ENCODE peak calls at places on chromosomes 5 and 9, in six cellular contexts. B, U, O, Z, X and A are unnamed samples.

GRCh38 chr9:470041-470781 is 255.5 kb downstream of the DOCK8 start:
- DNase-seq in B (peak; percentile 80), X (no peak), O (peak; percentile 90), Z (peak; percentile 76), U (peak; percentile 95), A (peak; percentile 24)

GRCh38 chr9:99680191-99680590 is 141.5 kb upstream of the NR4A3 start:
- DNase-seq in U (no peak), B (peak; percentile 12), Z (peak; percentile 75), O (no peak), X (peak; percentile 57), A (peak; percentile 49)

GRCh38 chr9:79233542-79233941 is 338.2 kb upstream of the TLE4 start:
- DNase-seq in B (peak; percentile 56), U (no peak), X (no peak), O (no peak), Z (peak; percentile 47), A (no peak)

GRCh38 chr9:20200900-20201495 is 412.2 kb upstream of the SLC24A2 start:
- DNase-seq in B (no peak), X (no peak), Z (no peak), O (no peak), U (no peak), A (no peak)

GRCh38 chr5:65760504-65761275 is 38.7 kb downstream of the NLN start:
- DNase-seq in X (no peak), U (no peak), O (no peak), B (peak; percentile 92), Z (peak; percentile 64), A (peak; percentile 14)

GRCh38 chr5:40017151-40017550 is 592.4 kb upstream of the DAB2 start:
- DNase-seq in B (no peak), Z (no peak), U (no peak), O (no peak), X (no peak), A (no peak)

GRCh38 chr5:96198673-96199072 is 234.4 kb downstream of the PCSK1 start:
- DNase-seq in Z (peak; percentile 69), X (no peak), U (no peak), O (no peak), B (peak; percentile 79), A (no peak)

GRCh38 chr9:122572456-122572855 is 10.7 kb downstream of the OR1L8 start:
- DNase-seq in X (no peak), O (no peak), B (no peak), Z (peak; percentile 15), U (no peak), A (no peak)

GRCh38 chr9:130903194-130904069 is 6.8 kb upstream of the QRFP start:
- DNase-seq in B (no peak), Z (no peak), O (no peak), U (no peak), X (no peak), A (no peak)

GRCh38 chr5:74289238-74289637 is 351.3 kb downstream of the ENC1 start:
- DNase-seq in U (no peak), O (no peak), B (no peak), X (no peak), Z (no peak), A (no peak)

GRCh38 chr9:134651226-134651905 is 9.8 kb downstream of the COL5A1 start:
- DNase-seq in O (no peak), B (no peak), U (no peak), Z (no peak), X (no peak), A (no peak)

GRCh38 chr9:81974764-81975163 is 13.8 kb upstream of the SPATA31D1 start:
- DNase-seq in X (no peak), U (no peak), B (no peak), O (no peak), Z (no peak), A (no peak)

GRCh38 chr5:121006206-121006605 is 542.1 kb downstream of the PRR16 start:
- DNase-seq in U (no peak), X (no peak), O (no peak), B (no peak), Z (no peak), A (no peak)

GRCh38 chr5:159051431-159052281 is 48.1 kb downstream of the EBF1 start:
- DNase-seq in Z (peak; percentile 17), X (no peak), U (peak; percentile 90), B (peak; percentile 55), O (peak; percentile 48), A (no peak)

GRCh38 chr9:69036319-69036718 is 767 bp downstream of the FXN start:
- DNase-seq in Z (no peak), X (no peak), O (no peak), U (no peak), B (peak; percentile 36), A (no peak)

GRCh38 chr5:136174021-136174659 is 18.8 kb downstream of the SMIM32 start:
- DNase-seq in X (no peak), B (peak; percentile 67), U (no peak), Z (peak; percentile 59), O (no peak), A (peak; percentile 28)

GRCh38 chr9:70639853-70640814 is 225.7 kb upstream of the KLF9 start:
- DNase-seq in O (no peak), Z (peak; percentile 74), X (peak; percentile 39), U (no peak), B (peak; percentile 63), A (peak; percentile 23)

GRCh38 chr5:147534172-147534951 is 24.5 kb upstream of the DPYSL3 start:
- DNase-seq in O (no peak), U (no peak), Z (peak; percentile 56), X (no peak), B (no peak), A (peak; percentile 34)

GRCh38 chr9:131734165-131734610 is 5.7 kb downstream of the RAPGEF1 start:
- DNase-seq in B (peak; percentile 51), X (no peak), U (no peak), O (no peak), Z (peak; percentile 70), A (no peak)

GRCh38 chr5:104184264-104184663 is 621.7 kb upstream of the NUDT12 start:
- DNase-seq in O (no peak), U (no peak), B (no peak), Z (peak; percentile 14), X (no peak), A (no peak)

GRCh38 chr5:6713274-6714181 is at the start of gene TENT4A:
- DNase-seq in X (no peak), Z (no peak), B (peak; percentile 32), U (peak; percentile 88), O (peak; percentile 54), A (no peak)

GRCh38 chr5:68046445-68046844 is 169.1 kb upstream of the PIK3R1 start:
- DNase-seq in O (no peak), U (no peak), Z (peak; percentile 99), X (peak; percentile 91), B (peak; percentile 26), A (peak; percentile 98)

GRCh38 chr5:180103487-180103886 is 31.9 kb upstream of the RNF130 start:
- DNase-seq in U (no peak), X (no peak), O (no peak), B (no peak), Z (no peak), A (no peak)

GRCh38 chr9:108553111-108553635 is 302.6 kb downstream of the ACTL7B start:
- DNase-seq in X (no peak), O (no peak), B (no peak), U (no peak), Z (no peak), A (no peak)

GRCh38 chr9:134210511-134210907 is 46.1 kb upstream of the RNU6ATAC start:
- DNase-seq in X (no peak), Z (no peak), B (no peak), U (peak; percentile 83), O (no peak), A (no peak)

GRCh38 chr5:38825494-38825893 is 20.3 kb upstream of the OSMR start:
- DNase-seq in O (no peak), U (no peak), Z (peak; percentile 56), X (no peak), B (no peak), A (no peak)

GRCh38 chr5:171920765-171921391 is 85.6 kb downstream of the FBXW11 start:
- DNase-seq in Z (no peak), X (no peak), B (no peak), O (no peak), U (no peak), A (no peak)

GRCh38 chr5:14147210-14147609 is 4.1 kb downstream of the TRIO start:
- DNase-seq in U (no peak), Z (no peak), X (no peak), B (peak; percentile 36), O (no peak), A (no peak)

GRCh38 chr5:2656186-2656585 is 95.3 kb downstream of the IRX2 start:
- DNase-seq in U (no peak), X (no peak), O (no peak), Z (peak; percentile 76), B (no peak), A (no peak)

GRCh38 chr9:130129425-130130061 is 42.7 kb upstream of the NCS1 start:
- DNase-seq in Z (no peak), B (no peak), X (no peak), O (no peak), U (no peak), A (no peak)

GRCh38 chr9:75378036-75378435 is 289.7 kb downstream of the OSTF1 start:
- DNase-seq in U (peak; percentile 92), B (no peak), X (no peak), Z (peak; percentile 0), O (peak; percentile 54), A (peak; percentile 28)

GRCh38 chr5:150286820-150287219 is 2.8 kb downstream of the CAMK2A start:
- DNase-seq in O (no peak), Z (no peak), X (no peak), B (no peak), U (no peak), A (no peak)

GRCh38 chr5:112738180-112738560 is 485 bp downstream of the APC start:
- DNase-seq in B (peak; percentile 33), X (no peak), Z (peak; percentile 9), U (no peak), O (no peak), A (no peak)

GRCh38 chr9:4430492-4431261 is 59.6 kb upstream of the SLC1A1 start:
- DNase-seq in Z (peak; percentile 54), U (no peak), X (no peak), O (no peak), B (peak; percentile 79), A (no peak)

GRCh38 chr5:79800979-79801827 is 111.6 kb downstream of the CMYA5 start:
- DNase-seq in X (no peak), Z (peak; percentile 19), B (no peak), U (no peak), O (no peak), A (no peak)

GRCh38 chr5:121350493-121350892 is 501.2 kb upstream of the FTMT start:
- DNase-seq in U (no peak), B (no peak), Z (no peak), X (no peak), O (no peak), A (peak; percentile 9)

GRCh38 chr9:128096614-128097013 is 28.6 kb downstream of the SLC25A25 start:
- DNase-seq in Z (no peak), O (no peak), U (no peak), B (no peak), X (no peak), A (no peak)

GRCh38 chr9:98460704-98461103 is 205.3 kb upstream of the TBC1D2 start:
- DNase-seq in B (no peak), U (no peak), X (no peak), O (no peak), Z (no peak), A (no peak)